ENCODE peak calls at places on chromosomes 4 and X, in seven cellular contexts. F is fibroblast of the conjunctiva, C is Caco-2, M is hippocampal formation, G is foreskin fibroblast, V is C1 segment of cervical spinal cord, L is NCI-H345. B is an unnamed sample.

GRCh38 chr4:7309636-7310035 is 117.3 kb downstream of the SORCS2 start:
- DNase-seq in F (no peak), C (no peak), M (no peak), G (no peak), V (no peak), L (no peak), B (no peak)

GRCh38 chr4:114890773-114891172 is 222.6 kb downstream of the NDST4 start:
- DNase-seq in F (no peak), C (no peak), M (no peak), G (peak), V (no peak), L (no peak), B (no peak)

GRCh38 chr4:88008624-88009235 is 1.3 kb downstream of the PKD2 start:
- DNase-seq in F (no peak), C (no peak), M (no peak), G (peak), V (no peak), L (no peak), B (no peak)

GRCh38 chr4:108350332-108350731 is 181.6 kb upstream of the LEF1 start:
- DNase-seq in F (no peak), C (no peak), M (no peak), G (no peak), V (no peak), L (no peak), B (no peak)

GRCh38 chrX:68721546-68721945 is 74.1 kb downstream of the STARD8 start:
- DNase-seq in F (no peak), C (no peak), M (no peak), G (no peak), V (no peak), L (no peak), B (no peak)

GRCh38 chrX:2500091-2500680 is 590 bp downstream of the DHRSX start:
- DNase-seq in F (no peak), C (peak), M (no peak), G (peak), V (no peak), L (no peak), B (no peak)

GRCh38 chr4:189046642-189047041 is 894.0 kb upstream of the FRG1 start:
- DNase-seq in F (no peak), C (no peak), M (no peak), G (peak), V (no peak), L (no peak), B (no peak)

GRCh38 chr4:14880805-14881204 is 121.5 kb upstream of the CPEB2 start:
- DNase-seq in F (no peak), C (no peak), M (no peak), G (peak), V (no peak), L (no peak), B (no peak)

GRCh38 chrX:9205599-9206223 is 171.8 kb upstream of the FAM9B start:
- DNase-seq in F (no peak), C (no peak), M (no peak), G (no peak), V (no peak), L (no peak), B (no peak)

GRCh38 chr4:72326692-72327632 is 242.1 kb downstream of the ADAMTS3 start:
- DNase-seq in F (peak), C (no peak), M (no peak), G (peak), V (no peak), L (peak), B (peak)

GRCh38 chr4:157076578-157076947 is 613 bp downstream of the GLRB start:
- DNase-seq in F (no peak), C (no peak), M (no peak), G (no peak), V (no peak), L (peak), B (peak)

GRCh38 chrX:136268051-136269048 is 17.1 kb upstream of the MAP7D3 start:
- DNase-seq in F (no peak), C (no peak), M (no peak), G (peak), V (no peak), L (no peak), B (peak)

GRCh38 chr4:177264788-177265422 is 44.8 kb upstream of the NEIL3 start:
- DNase-seq in F (no peak), C (no peak), M (no peak), G (no peak), V (no peak), L (no peak), B (no peak)

GRCh38 chr4:127985989-127986388 is 20.8 kb downstream of the ABHD18 start:
- DNase-seq in F (no peak), C (no peak), M (no peak), G (no peak), V (no peak), L (no peak), B (no peak)

GRCh38 chrX:15471016-15471415 is 22.1 kb downstream of the PIR start:
- DNase-seq in F (peak), C (peak), M (peak), G (peak), V (no peak), L (peak), B (peak)

GRCh38 chrX:39508300-39508692 is 589.5 kb downstream of the BCOR start:
- DNase-seq in F (no peak), C (no peak), M (no peak), G (no peak), V (no peak), L (no peak), B (no peak)

GRCh38 chrX:15744181-15744867 is 6.3 kb downstream of the CA5B start:
- DNase-seq in F (no peak), C (no peak), M (no peak), G (peak), V (no peak), L (no peak), B (no peak)

GRCh38 chr4:55996611-55997010 is 47.9 kb downstream of the CEP135 start:
- DNase-seq in F (no peak), C (no peak), M (no peak), G (no peak), V (no peak), L (no peak), B (no peak)

GRCh38 chr4:1419708-1420107 is 13.5 kb upstream of the NKX1-1 start:
- DNase-seq in F (no peak), C (no peak), M (no peak), G (no peak), V (no peak), L (no peak), B (no peak)

GRCh38 chr4:86730310-86730709 is 118.9 kb downstream of the SLC10A6 start:
- DNase-seq in F (no peak), C (no peak), M (no peak), G (no peak), V (no peak), L (no peak), B (no peak)

GRCh38 chr4:180028682-180029081 is 2214.5 kb upstream of the TENM3 start:
- DNase-seq in F (no peak), C (peak), M (no peak), G (no peak), V (no peak), L (no peak), B (no peak)

GRCh38 chrX:120372667-120373370 is 10.9 kb downstream of the ATP1B4 start:
- DNase-seq in F (no peak), C (no peak), M (no peak), G (no peak), V (no peak), L (no peak), B (no peak)